ENCODE peak calls at places on chromosomes 16 and 17, in eight cellular contexts. A, M, U, R, N, T, Q and P are unnamed samples.

GRCh38 chr17:62627904-62628603 is 584 bp downstream of the MRC2 start:
- DNase-seq in T (no peak), A (no peak), Q (no peak), U (peak), M (peak), N (peak), R (peak), P (no peak)

GRCh38 chr16:89201467-89202377 is 1.4 kb upstream of the SLC22A31 start:
- DNase-seq in N (peak), U (peak), A (no peak), M (peak), Q (peak), R (no peak), T (peak), P (peak)

GRCh38 chr17:75365009-75365930 is 40.2 kb downstream of the GRB2 start:
- DNase-seq in Q (no peak), A (no peak), U (no peak), N (no peak), M (no peak), T (peak), R (peak), P (no peak)

GRCh38 chr17:42944211-42944610 is 20.0 kb downstream of the AARSD1 start:
- DNase-seq in Q (no peak), M (no peak), U (no peak), T (no peak), A (no peak), N (no peak), R (no peak), P (no peak)

GRCh38 chr16:67537636-67538591 is 9.3 kb downstream of the RIPOR1 start:
- DNase-seq in N (peak), A (no peak), R (no peak), U (peak), T (no peak), M (peak), Q (peak), P (peak)

GRCh38 chr17:63707151-63707550 is 7.2 kb upstream of the LIMD2 start:
- DNase-seq in A (no peak), R (no peak), N (no peak), U (no peak), T (no peak), Q (no peak), M (no peak), P (no peak)

GRCh38 chr17:58316260-58316960 is 12.2 kb downstream of the TSPOAP1 start:
- DNase-seq in N (no peak), R (no peak), M (no peak), U (no peak), A (no peak), T (peak), Q (peak), P (peak)

GRCh38 chr17:2239882-2240430 is 63.6 kb downstream of the SMG6 start:
- DNase-seq in U (no peak), T (no peak), M (peak), R (peak), A (peak), Q (no peak), N (peak), P (no peak)

GRCh38 chr16:1338119-1338730 is 4.8 kb downstream of the BAIAP3 start:
- DNase-seq in U (no peak), T (peak), N (no peak), Q (peak), A (no peak), M (no peak), R (no peak), P (peak)

GRCh38 chr17:47742319-47743181 is 9.5 kb downstream of the TBX21 start:
- DNase-seq in R (no peak), T (peak), N (peak), A (no peak), M (peak), U (peak), Q (no peak), P (peak)

GRCh38 chr17:8119575-8120519 is 1.5 kb upstream of the ALOXE3 start:
- DNase-seq in T (peak), Q (peak), U (peak), M (peak), R (peak), N (peak), A (peak), P (peak)

GRCh38 chr17:83109793-83110645 is 30.6 kb downstream of the METRNL start:
- DNase-seq in A (peak), Q (peak), U (peak), T (no peak), R (peak), M (peak), N (peak), P (no peak)

GRCh38 chr17:81244358-81245023 is 5.4 kb downstream of the NDUFAF8 start:
- DNase-seq in T (no peak), M (peak), N (no peak), R (no peak), A (no peak), Q (peak), U (no peak), P (no peak)

GRCh38 chr16:88831838-88832237 is 20.1 kb upstream of the APRT start:
- DNase-seq in Q (peak), R (no peak), A (no peak), U (no peak), M (no peak), N (no peak), T (peak), P (no peak)

GRCh38 chr17:9566067-9566466 is 9.6 kb downstream of the STX8 start:
- DNase-seq in R (peak), A (no peak), T (no peak), U (no peak), Q (no peak), M (no peak), N (no peak), P (no peak)

GRCh38 chr17:43671075-43671692 is 9.5 kb upstream of the MEOX1 start:
- DNase-seq in N (no peak), M (no peak), U (no peak), T (no peak), A (no peak), Q (no peak), R (no peak), P (peak)

GRCh38 chr16:77289331-77289809 is 90.2 kb downstream of the SYCE1L start:
- DNase-seq in T (peak), A (no peak), N (peak), U (no peak), M (no peak), Q (no peak), R (peak), P (peak)

GRCh38 chr16:11806721-11807120 is 9.7 kb upstream of the ZC3H7A start:
- DNase-seq in N (peak), U (no peak), R (no peak), M (no peak), Q (no peak), T (no peak), A (no peak), P (no peak)

GRCh38 chr17:49633762-49634486 is 44.0 kb downstream of the SPOP start:
- DNase-seq in Q (no peak), U (no peak), T (no peak), N (no peak), A (no peak), M (no peak), R (no peak), P (no peak)

GRCh38 chr17:32355649-32356377 is 5.9 kb downstream of the ZNF207 start:
- DNase-seq in T (no peak), Q (no peak), A (no peak), U (no peak), R (no peak), N (peak), M (no peak), P (no peak)

GRCh38 chr17:32357615-32358014 is 7.7 kb downstream of the ZNF207 start:
- DNase-seq in R (no peak), A (no peak), N (no peak), T (no peak), Q (no peak), M (no peak), U (no peak), P (no peak)

GRCh38 chr17:32356750-32357149 is 6.8 kb downstream of the ZNF207 start:
- DNase-seq in R (no peak), N (no peak), Q (no peak), A (no peak), U (no peak), T (no peak), M (no peak), P (no peak)

GRCh38 chr17:32361270-32361669 is 11.3 kb downstream of the ZNF207 start:
- DNase-seq in N (no peak), R (no peak), T (no peak), A (no peak), M (no peak), Q (no peak), U (no peak), P (no peak)

DNA sequence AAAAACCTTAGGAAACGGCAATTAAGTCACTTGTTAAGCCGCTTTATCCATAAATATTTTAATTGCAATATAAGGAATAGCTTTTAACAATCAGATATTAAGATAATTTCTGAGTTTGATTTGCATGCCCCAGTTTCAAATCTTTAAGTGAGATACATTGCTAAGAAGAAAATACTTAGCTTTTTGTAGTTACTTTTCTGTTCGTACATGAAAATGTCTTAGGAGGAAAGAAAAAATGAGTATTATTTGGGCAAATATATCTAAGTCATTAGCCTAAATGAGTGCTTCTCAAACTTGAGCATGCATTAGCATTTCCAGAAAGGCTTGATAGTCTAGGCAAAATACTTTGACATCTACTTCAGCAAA is 6.4 kb downstream of the ZNF207 start:
- DNase-seq in R (no peak), T (no peak), A (no peak), M (no peak), U (no peak), N (no peak), Q (no peak), P (no peak)
- H3K4me3 ChIP-seq in R (no peak), T (no peak), A (no peak), M (no peak), U (no peak), N (no peak), Q (no peak), P (no peak)

GRCh38 chr17:39619786-39620101 is 7.0 kb upstream of the PPP1R1B start:
- DNase-seq in N (no peak), T (no peak), U (no peak), R (no peak), Q (no peak), A (no peak), M (no peak), P (no peak)

GRCh38 chr17:39624313-39624712 is 2.4 kb upstream of the PPP1R1B start:
- DNase-seq in A (no peak), N (no peak), R (no peak), T (no peak), U (no peak), Q (peak), M (no peak), P (no peak)

GRCh38 chr17:39621523-39622379 is 5.0 kb upstream of the PPP1R1B start:
- DNase-seq in N (peak), A (no peak), M (peak), R (peak), Q (peak), T (peak), U (peak), P (peak)

GRCh38 chr17:39623356-39623950 is 3.3 kb upstream of the PPP1R1B start:
- DNase-seq in T (peak), M (peak), U (peak), A (no peak), Q (peak), N (peak), R (no peak), P (peak)

GRCh38 chr17:39622380-39623006 is 4.3 kb upstream of the PPP1R1B start:
- DNase-seq in A (no peak), N (no peak), Q (no peak), T (no peak), R (no peak), M (no peak), U (no peak), P (no peak)
- H3K4me3 ChIP-seq in A (no peak), N (no peak), Q (no peak), T (no peak), R (no peak), M (no peak), U (no peak), P (no peak)

GRCh38 chr17:17724307-17724921 is 43.2 kb downstream of the RAI1 start:
- DNase-seq in N (peak), M (peak), A (no peak), Q (no peak), U (no peak), R (peak), T (peak), P (no peak)
- H3K4me3 ChIP-seq in N (peak), M (peak), A (peak), Q (peak), U (peak), R (peak), T (peak), P (no peak)

DNA sequence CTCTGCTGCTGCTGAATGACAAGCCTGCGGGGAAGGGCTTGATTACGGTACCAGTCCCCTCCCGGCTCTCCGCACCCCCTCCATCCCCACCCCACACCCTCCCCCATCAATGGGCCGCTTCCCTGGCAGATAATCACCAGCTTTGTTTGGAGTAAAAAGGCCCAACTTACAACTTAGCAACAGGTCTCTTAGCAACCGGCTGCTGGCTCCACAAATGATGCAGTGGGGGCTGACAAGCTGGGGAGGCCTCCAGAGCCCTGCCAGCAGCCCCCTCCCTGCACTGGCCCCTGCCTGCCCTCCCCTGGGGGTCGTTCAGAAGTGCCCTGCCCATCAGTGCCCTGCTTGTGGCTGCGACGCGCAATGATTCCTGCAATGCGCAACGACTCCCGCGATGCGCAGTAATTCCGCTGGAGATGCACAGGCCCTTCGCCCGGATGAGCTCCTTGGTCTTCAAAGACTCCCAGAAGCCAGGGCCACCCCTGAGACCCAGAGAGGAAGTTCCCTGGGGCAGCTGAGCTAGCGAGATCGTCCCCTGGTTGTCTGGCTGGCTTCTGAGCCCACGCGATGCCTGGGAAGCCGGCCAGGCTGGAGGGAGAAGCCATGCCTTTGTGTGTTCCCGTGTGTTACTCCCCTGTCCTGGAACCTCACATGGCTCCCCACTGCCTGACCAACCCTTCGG is 23.3 kb downstream of the CPNE2 start:
- DNase-seq in T (no peak), N (peak), R (peak), A (no peak), Q (no peak), U (no peak), M (peak), P (no peak)
- H3K4me3 ChIP-seq in T (no peak), N (no peak), R (no peak), A (no peak), Q (no peak), U (no peak), M (no peak), P (no peak)